ENCODE peak calls at places on chromosomes 1 and 21, in seven cellular contexts. M, O, Q, T, B, W and E are unnamed samples.

GRCh38 chr1:11841245-11842153 is 6.1 kb downstream of the NPPA start:
- DNase-seq in M (peak; percentile 47), T (no peak), Q (no peak), W (no peak), B (no peak), O (no peak), E (no peak)

GRCh38 chr21:35325953-35326352 is 276.9 kb upstream of the RUNX1 start:
- DNase-seq in O (no peak), T (no peak), W (no peak), Q (no peak), M (no peak), B (no peak), E (no peak)

GRCh38 chr21:45365608-45366241 is 39.2 kb upstream of the COL18A1 start:
- DNase-seq in T (peak; percentile 87), B (peak; percentile 62), W (no peak), M (no peak), Q (no peak), O (no peak), E (no peak)

GRCh38 chr1:86992790-86993189 is 78.4 kb downstream of the HS2ST1 start:
- DNase-seq in T (no peak), O (no peak), Q (no peak), W (no peak), M (no peak), B (no peak), E (no peak)

GRCh38 chr1:150507912-150508864 is at the start of gene ECM1:
- DNase-seq in T (peak; percentile 83), O (peak; percentile 55), B (no peak), M (no peak), Q (peak; percentile 47), W (no peak), E (no peak)

GRCh38 chr1:163120372-163120771 is 51.2 kb downstream of the RGS4 start:
- DNase-seq in O (no peak), M (no peak), Q (no peak), B (no peak), W (no peak), T (no peak), E (no peak)

GRCh38 chr21:25898671-25899070 is 163.9 kb downstream of the GABPA start:
- DNase-seq in W (no peak), M (no peak), O (no peak), T (no peak), B (no peak), Q (no peak), E (no peak)

GRCh38 chr1:204094262-204095247 is 21.6 kb downstream of the SOX13 start:
- DNase-seq in B (peak; percentile 86), M (no peak), Q (no peak), W (no peak), T (no peak), O (peak; percentile 30), E (no peak)

GRCh38 chr1:213985181-213986019 is 2.4 kb upstream of the PROX1 start:
- DNase-seq in T (no peak), B (peak; percentile 83), O (no peak), W (no peak), Q (peak; percentile 74), M (no peak), E (peak; percentile 35)

GRCh38 chr1:218510153-218510772 is 165.1 kb downstream of the TGFB2 start:
- DNase-seq in Q (no peak), T (no peak), B (no peak), W (no peak), M (no peak), O (no peak), E (no peak)

GRCh38 chr1:191519519-191519918 is 638.7 kb upstream of the RGS18 start:
- DNase-seq in W (no peak), Q (no peak), O (no peak), B (no peak), T (no peak), M (no peak), E (no peak)

GRCh38 chr1:191520345-191520744 is 637.9 kb upstream of the RGS18 start:
- DNase-seq in W (no peak), T (no peak), B (no peak), M (no peak), Q (no peak), O (no peak), E (no peak)

GRCh38 chr1:191517826-191518225 is 640.4 kb upstream of the RGS18 start:
- DNase-seq in Q (no peak), O (no peak), M (no peak), W (no peak), T (no peak), B (no peak), E (no peak)
- TF ChIP-seq CTCF in Q (no peak), O (no peak), M (no peak), W (no peak), T (no peak), B (peak; percentile 16), E (no peak)

DNA sequence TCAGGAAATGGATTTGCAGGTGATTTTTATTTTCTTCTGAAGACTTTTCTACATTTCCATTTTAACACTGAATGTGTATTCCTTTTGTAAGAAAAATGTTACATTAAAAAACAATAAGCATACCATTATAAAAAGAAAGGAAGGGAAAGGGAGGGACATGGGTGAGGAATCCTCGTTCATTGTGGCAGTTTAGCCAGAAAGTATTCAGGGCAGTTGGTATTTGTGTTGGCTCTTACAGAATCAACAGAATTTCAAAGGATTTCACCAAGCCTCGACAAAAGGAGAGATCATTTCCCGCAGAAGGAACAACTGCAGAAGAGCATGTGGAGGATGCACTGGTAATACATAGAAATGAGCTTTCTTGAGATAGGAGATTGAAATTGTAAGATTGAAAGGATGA is 35.0 kb downstream of the PLD5 start:
- DNase-seq in T (no peak), O (no peak), M (no peak), W (no peak), Q (no peak), B (no peak), E (no peak)
- TF ChIP-seq CTCF in T (no peak), O (no peak), M (no peak), W (no peak), Q (no peak), B (no peak), E (no peak)

GRCh38 chr1:89274431-89274857 is 1.8 kb upstream of the GBP5 start:
- DNase-seq in W (no peak), Q (no peak), M (no peak), O (no peak), B (no peak), T (peak; percentile 68), E (no peak)

GRCh38 chr1:89279011-89279466 is 6.4 kb upstream of the GBP5 start:
- DNase-seq in W (no peak), B (peak; percentile 8), T (no peak), O (no peak), Q (no peak), M (no peak), E (no peak)

GRCh38 chr1:89277725-89278124 is 5.1 kb upstream of the GBP5 start:
- DNase-seq in M (no peak), T (no peak), Q (no peak), W (no peak), O (no peak), B (no peak), E (no peak)

GRCh38 chr1:89273324-89273778 is 691 bp upstream of the GBP5 start:
- DNase-seq in W (peak; percentile 1), M (no peak), O (no peak), Q (peak; percentile 56), T (no peak), B (no peak), E (no peak)

DNA sequence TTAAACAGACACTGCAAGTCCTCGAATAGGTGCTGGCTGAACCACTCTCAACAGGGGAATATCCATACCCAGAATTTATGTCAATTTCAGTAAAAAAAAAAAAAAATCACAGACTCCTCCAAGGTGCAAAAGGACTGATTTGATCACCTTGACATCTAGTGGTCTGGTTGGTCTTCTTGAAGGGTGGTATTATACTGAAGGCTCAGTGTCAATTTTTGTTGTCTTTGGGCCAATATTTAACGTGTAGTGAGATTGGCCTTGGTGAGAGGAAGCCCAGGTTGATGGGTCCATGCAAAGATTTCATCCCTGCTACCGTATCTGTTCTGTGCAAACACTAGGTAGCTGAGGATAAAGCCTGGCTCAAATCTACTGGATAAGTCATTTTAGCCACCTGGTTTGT is 4.0 kb upstream of the GBP5 start:
- DNase-seq in M (no peak), W (no peak), B (no peak), T (peak; percentile 2), O (no peak), Q (no peak), E (no peak)
- TF ChIP-seq CTCF in M (no peak), W (peak; percentile 7), B (no peak), T (no peak), O (no peak), Q (peak; percentile 18), E (no peak)

GRCh38 chr1:63073530-63074306 is 248.6 kb upstream of the FOXD3 start:
- DNase-seq in W (no peak), T (no peak), B (peak; percentile 39), Q (no peak), O (no peak), M (no peak), E (no peak)
- TF ChIP-seq CTCF in W (no peak), T (no peak), B (peak; percentile 35), Q (peak; percentile 41), O (no peak), M (no peak), E (no peak)

DNA sequence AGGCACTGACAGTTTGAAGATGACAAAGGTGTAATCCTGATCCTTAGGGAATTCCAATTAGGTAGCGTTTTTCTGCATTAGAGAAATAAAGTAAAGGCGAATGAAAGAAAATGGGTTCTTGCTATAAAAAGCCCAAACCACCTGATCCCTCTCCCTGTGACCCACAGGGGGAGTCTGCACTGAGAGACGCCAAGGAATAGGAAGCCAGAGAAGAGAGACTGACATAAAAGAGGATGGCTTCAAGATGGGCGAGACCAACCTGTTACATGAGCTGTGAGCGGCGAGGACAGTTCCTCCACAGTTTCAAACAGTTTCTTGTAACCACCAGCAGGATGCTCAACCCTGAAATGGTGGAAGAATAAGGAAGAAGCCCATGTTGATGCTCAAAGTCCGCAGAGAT is 1.4 kb downstream of the RPE65 start:
- DNase-seq in B (no peak), W (no peak), O (no peak), T (no peak), Q (no peak), M (no peak), E (no peak)
- TF ChIP-seq CTCF in B (peak; percentile 26), W (no peak), O (no peak), T (no peak), Q (no peak), M (no peak), E (no peak)

DNA sequence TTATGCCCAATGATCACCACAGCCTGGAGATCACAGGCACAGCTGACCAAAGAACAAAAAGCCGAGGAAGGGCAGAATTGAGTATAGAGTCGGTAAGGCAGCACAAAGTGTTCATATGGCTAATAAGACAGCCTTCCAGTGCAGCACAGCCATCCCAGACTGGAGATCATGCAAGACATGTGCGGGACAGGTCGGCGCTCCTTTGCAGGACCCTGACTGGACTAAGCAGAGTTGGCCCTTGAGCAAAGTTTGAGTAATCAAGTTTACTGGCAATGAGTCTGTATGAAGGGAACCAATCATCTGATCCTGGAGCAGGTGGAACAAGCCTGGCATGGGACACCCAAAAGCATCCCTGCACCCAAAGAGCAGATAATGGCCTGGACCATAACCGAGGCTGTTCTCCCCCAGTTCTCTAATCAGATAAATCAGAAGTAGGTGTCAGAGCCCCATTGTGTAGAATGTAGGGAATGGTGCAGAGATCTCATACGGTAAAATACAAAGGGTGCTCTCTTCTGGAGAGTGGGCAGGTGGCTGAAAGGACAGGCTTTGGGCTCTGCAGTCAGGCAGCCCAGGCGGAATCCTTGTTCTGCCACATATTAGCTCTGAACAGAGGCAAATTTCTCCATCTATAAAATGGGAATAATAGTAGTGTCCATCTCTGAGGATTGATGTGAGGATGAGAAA is 10.7 kb upstream of the DNASE2B start:
- DNase-seq in M (no peak), Q (no peak), T (no peak), W (no peak), B (no peak), O (no peak), E (no peak)
- TF ChIP-seq CTCF in M (no peak), Q (no peak), T (peak; percentile 5), W (no peak), B (no peak), O (no peak), E (no peak)